ENCODE peak calls at places on chromosomes 2 and 18, in four cellular contexts. F is suprapubic skin, L is Peyer's patch, B is HCT116. S is an unnamed sample. For H3K36me3, the result is how much of the 10 kb centered on the place peaks cover.

GRCh38 chr2:58629720-58630119 is 388.6 kb upstream of the FANCL start:
- DNase-seq in F (no peak), L (no peak), B (no peak), S (no peak)

GRCh38 chr18:46916551-46917107 is 678 bp downstream of the PIAS2 start:
- DNase-seq in F (no peak), L (no peak), B (no peak), S (no peak)

GRCh38 chr2:42342061-42342794 is 18.8 kb downstream of the COX7A2L start:
- DNase-seq in F (no peak), L (peak), B (peak), S (peak)

GRCh38 chr18:2171840-2172625 is 399.3 kb downstream of the METTL4 start:
- DNase-seq in F (no peak), L (no peak), B (no peak), S (no peak)

GRCh38 chr2:99139003-99139402 is 2.5 kb upstream of the C2orf15 start:
- DNase-seq in F (no peak), L (no peak), B (no peak), S (no peak)

GRCh38 chr2:196638765-196639164 is 750 bp upstream of the CCDC150 start:
- DNase-seq in F (no peak), L (peak), B (no peak), S (no peak)

GRCh38 chr2:68418855-68419254 is 48.2 kb downstream of the FBXO48 start:
- DNase-seq in F (no peak), L (no peak), B (no peak), S (peak)

GRCh38 chr2:2046497-2046896 is 284.6 kb downstream of the MYT1L start:
- DNase-seq in F (no peak), L (no peak), B (no peak), S (peak)

GRCh38 chr2:43707255-43707654 is 31.0 kb upstream of the C1GALT1C1L start:
- DNase-seq in F (peak), L (no peak), B (no peak), S (no peak)

GRCh38 chr18:75307530-75307929 is 96.9 kb downstream of the TSHZ1 start:
- DNase-seq in F (no peak), L (no peak), B (no peak), S (no peak)

GRCh38 chr18:55272510-55273243 is 313.4 kb upstream of the CCDC68 start:
- DNase-seq in F (no peak), L (no peak), B (no peak), S (no peak)

GRCh38 chr18:10167759-10168158 is 253.9 kb downstream of the VAPA start:
- DNase-seq in F (no peak), L (no peak), B (no peak), S (no peak)

GRCh38 chr2:182259629-182260150 is 167.1 kb downstream of the PDE1A start:
- DNase-seq in F (no peak), L (no peak), B (no peak), S (no peak)

GRCh38 chr2:112644155-112644932 is 1.4 kb upstream of the SLC20A1 start:
- DNase-seq in F (peak), L (peak), B (peak), S (no peak)

GRCh38 chr18:31950620-31951019 is 7.7 kb upstream of the TRAPPC8 start:
- DNase-seq in F (no peak), L (no peak), B (no peak), S (no peak)

GRCh38 chr2:216286616-216287231 is 85.6 kb downstream of the MARCHF4 start:
- DNase-seq in F (no peak), L (no peak), B (no peak), S (no peak)

GRCh38 chr2:140714586-140714985 is 1416.2 kb downstream of the LRP1B start:
- DNase-seq in F (no peak), L (no peak), B (no peak), S (no peak)

GRCh38 chr2:100752628-100753333 is 67.2 kb upstream of the NPAS2 start:
- DNase-seq in F (no peak), L (no peak), B (no peak), S (peak)

GRCh38 chr2:100247256-100248043 is 74.9 kb downstream of the LONRF2 start:
- DNase-seq in F (peak), L (peak), B (no peak), S (no peak)

GRCh38 chr2:146661494-146662096 is 1183.2 kb upstream of the ACVR2A start:
- DNase-seq in F (no peak), L (no peak), B (peak), S (no peak)

GRCh38 chr2:62569907-62570793 is 64.2 kb upstream of the TMEM17 start:
- DNase-seq in F (no peak), L (no peak), B (peak), S (no peak)

GRCh38 chr18:36706313-36706881 is 122.4 kb downstream of the TPGS2 start:
- DNase-seq in F (no peak), L (no peak), B (no peak), S (no peak)

GRCh38 chr2:152696476-152696875 is 20.8 kb downstream of the PRPF40A start:
- DNase-seq in F (no peak), L (no peak), B (no peak), S (no peak)

GRCh38 chr2:157433335-157433890 is 10.5 kb downstream of the CYTIP start:
- DNase-seq in F (no peak), L (no peak), B (no peak), S (no peak)

GRCh38 chr18:31946305-31947046 is 3.5 kb upstream of the TRAPPC8 start:
- DNase-seq in F (no peak), L (peak), B (no peak), S (no peak)

GRCh38 chr18:37393221-37393828 is 172.3 kb downstream of the CELF4 start:
- DNase-seq in F (no peak), L (no peak), B (no peak), S (no peak)

GRCh38 chr2:117774716-117775115 is 39.8 kb upstream of the DDX18 start:
- DNase-seq in F (no peak), L (no peak), B (no peak), S (no peak)

GRCh38 chr2:106160786-106161261 is 33.3 kb downstream of the UXS1 start:
- DNase-seq in F (no peak), L (peak), B (no peak), S (no peak)

GRCh38 chr2:176202491-176202890 is 14.0 kb downstream of the HOXD1 start:
- DNase-seq in F (no peak), L (no peak), B (no peak), S (no peak)

GRCh38 chr18:41099451-41099850 is 855.6 kb upstream of the PIK3C3 start:
- DNase-seq in F (no peak), L (no peak), B (no peak), S (no peak)

GRCh38 chr2:193985272-193985671 is 1671.8 kb upstream of the SLC39A10 start:
- DNase-seq in F (no peak), L (no peak), B (no peak), S (no peak)

GRCh38 chr18:35282353-35282752 is 7.7 kb downstream of the ZSCAN30 start:
- DNase-seq in F (no peak), L (no peak), B (no peak), S (no peak)

GRCh38 chr2:233445152-233445830 is 91.0 kb downstream of the DGKD start:
- DNase-seq in F (peak), L (peak), B (no peak), S (no peak)

GRCh38 chr2:233446121-233446520 is 91.8 kb downstream of the DGKD start:
- DNase-seq in F (peak), L (peak), B (no peak), S (no peak)

GRCh38 chr2:233446616-233447305 is 92.5 kb downstream of the DGKD start:
- DNase-seq in F (peak), L (peak), B (no peak), S (no peak)

GRCh38 chr2:233443511-233444183 is 89.4 kb downstream of the DGKD start:
- DNase-seq in F (peak), L (peak), B (peak), S (peak)

GRCh38 chr2:233444501-233444900 is 90.2 kb downstream of the DGKD start:
- DNase-seq in F (peak), L (peak), B (no peak), S (no peak)
- TF ChIP-seq POLR2A in F (no peak), L (no peak), B (no peak), S (no peak)

GRCh38 chr2:32402087-32402486 is 45.3 kb downstream of the BIRC6 start:
- DNase-seq in F (no peak), L (no peak), B (no peak), S (no peak)
- H3K36me3 ChIP-seq in F (under half), L (under half), B (under half), S (half or more)

DNA sequence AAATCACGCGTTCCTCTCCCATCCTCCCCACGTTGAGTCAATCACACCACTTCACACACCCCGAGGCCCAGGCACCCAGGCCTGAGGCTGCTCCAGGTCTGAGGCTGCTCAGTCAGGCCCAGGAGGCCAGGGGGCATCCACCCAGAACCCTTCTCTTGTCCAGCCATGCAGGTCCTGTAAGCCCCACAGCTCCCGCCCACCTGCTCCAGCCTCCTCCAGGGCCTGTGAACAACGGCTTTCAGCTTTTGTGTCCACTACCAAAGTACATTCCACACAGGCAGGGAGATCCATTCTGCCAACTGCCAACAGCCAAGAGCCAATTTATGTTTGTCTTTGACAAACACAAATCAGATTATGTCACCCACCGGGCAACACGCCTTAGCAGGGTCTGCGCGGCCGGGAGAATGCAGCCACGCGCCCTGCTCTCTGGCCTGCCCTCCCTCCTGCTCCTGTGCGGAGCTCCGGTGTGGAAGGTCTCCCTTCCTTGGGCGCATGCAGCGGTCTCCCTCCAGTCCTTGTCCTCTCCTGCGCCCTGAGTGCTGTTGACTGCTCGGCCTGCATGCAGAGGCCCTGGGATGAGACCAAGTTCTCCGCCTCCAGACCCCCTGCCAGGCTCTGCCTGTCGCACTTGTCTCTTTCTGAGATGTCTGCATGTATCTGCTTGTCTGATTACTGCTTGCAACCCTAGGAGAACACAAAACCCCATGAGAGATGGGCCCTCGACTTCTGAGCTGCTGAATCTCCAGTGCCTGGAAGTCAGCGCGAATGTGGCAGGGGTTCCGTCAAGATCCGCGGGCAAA is 146.6 kb downstream of the ZNF516 start:
- DNase-seq in F (no peak), L (no peak), B (no peak), S (peak)
- H3K4me3 ChIP-seq in F (peak), L (no peak), B (no peak), S (peak)

GRCh38 chr2:74454654-74455511 is at the start of gene INO80B:
- DNase-seq in F (peak), L (peak), B (peak), S (peak)
- TF ChIP-seq POLR2A in F (no peak), L (no peak), B (peak), S (no peak)

DNA sequence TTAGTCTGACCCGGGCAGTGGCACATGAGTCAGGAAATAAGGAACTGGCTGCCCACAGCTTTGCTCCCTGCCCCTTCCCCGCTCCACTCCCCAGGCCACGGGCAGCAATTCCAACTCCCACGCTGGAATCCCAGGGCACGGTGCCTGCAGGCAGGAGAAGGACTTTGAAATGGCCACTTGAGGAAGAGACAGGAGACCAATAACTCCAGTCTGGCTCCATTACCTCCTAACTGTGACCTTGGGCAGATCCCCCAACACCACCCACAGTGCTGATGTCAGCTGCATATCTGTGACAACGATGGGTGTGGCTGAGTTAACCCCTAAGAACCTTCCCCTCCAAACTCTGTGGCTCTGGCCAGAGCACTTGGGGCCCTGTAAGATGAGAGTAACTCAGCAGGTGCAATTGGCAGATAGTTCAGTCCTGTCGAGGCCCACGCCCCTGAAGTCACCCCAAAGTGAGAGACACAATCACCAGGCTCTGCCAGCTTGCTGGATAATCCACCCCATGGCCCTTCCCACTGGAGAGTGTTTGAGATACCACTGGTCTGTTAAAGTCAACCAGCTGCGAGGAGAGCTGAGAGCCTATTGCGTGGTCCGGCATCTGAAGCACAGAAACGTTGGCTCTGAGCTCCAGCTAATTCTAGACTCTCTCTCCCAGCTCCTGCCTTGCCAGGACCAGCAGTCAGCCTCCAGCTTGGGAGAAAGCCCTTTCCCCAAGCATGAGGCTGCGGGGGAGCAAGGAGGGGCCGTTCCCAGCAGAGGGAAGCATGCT is 175.2 kb downstream of the TNS1 start:
- DNase-seq in F (no peak), L (no peak), B (no peak), S (no peak)
- H3K36me3 ChIP-seq in F (under half), L (under half), B (under half), S (half or more)

GRCh38 chr2:72886505-72887031 is 640 bp upstream of the SPR start:
- DNase-seq in F (no peak), L (no peak), B (no peak), S (no peak)
- H3K4me3 ChIP-seq in F (peak), L (peak), B (peak), S (peak)

GRCh38 chr2:85548608-85548900 is 9.6 kb downstream of the MAT2A start:
- DNase-seq in F (no peak), L (no peak), B (no peak), S (no peak)

GRCh38 chr2:85549095-85549494 is 10.1 kb downstream of the MAT2A start:
- DNase-seq in F (no peak), L (no peak), B (no peak), S (no peak)

GRCh38 chr2:85547859-85548607 is 9.1 kb downstream of the MAT2A start:
- DNase-seq in F (no peak), L (no peak), B (no peak), S (no peak)

GRCh38 chr2:85545780-85546240 is 6.8 kb downstream of the MAT2A start:
- DNase-seq in F (no peak), L (no peak), B (peak), S (no peak)

GRCh38 chr2:85547089-85547858 is 8.3 kb downstream of the MAT2A start:
- DNase-seq in F (no peak), L (no peak), B (no peak), S (no peak)
- TF ChIP-seq POLR2A in F (no peak), L (no peak), B (no peak), S (no peak)

DNA sequence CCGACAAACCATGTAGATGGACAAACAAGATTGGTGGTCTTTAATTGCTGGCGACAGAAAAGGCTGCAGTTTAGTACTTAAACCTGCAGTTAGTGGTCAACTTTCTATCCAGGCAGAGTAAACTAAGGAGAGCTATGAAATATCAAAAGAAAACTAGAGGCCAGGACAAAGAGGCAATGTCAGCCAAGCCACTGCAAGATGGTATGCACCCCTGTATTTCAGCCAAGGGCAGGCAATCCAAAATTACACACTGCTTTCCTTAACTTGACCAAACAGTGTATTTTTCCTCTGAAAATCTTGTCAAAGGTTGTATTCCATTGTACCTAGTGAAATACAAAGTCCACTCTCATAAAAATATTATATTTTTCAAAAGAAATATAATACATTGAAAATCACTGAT is 9.3 kb downstream of the NIFK start:
- DNase-seq in F (no peak), L (no peak), B (no peak), S (no peak)
- H3K36me3 ChIP-seq in F (half or more), L (under half), B (under half), S (under half)

DNA sequence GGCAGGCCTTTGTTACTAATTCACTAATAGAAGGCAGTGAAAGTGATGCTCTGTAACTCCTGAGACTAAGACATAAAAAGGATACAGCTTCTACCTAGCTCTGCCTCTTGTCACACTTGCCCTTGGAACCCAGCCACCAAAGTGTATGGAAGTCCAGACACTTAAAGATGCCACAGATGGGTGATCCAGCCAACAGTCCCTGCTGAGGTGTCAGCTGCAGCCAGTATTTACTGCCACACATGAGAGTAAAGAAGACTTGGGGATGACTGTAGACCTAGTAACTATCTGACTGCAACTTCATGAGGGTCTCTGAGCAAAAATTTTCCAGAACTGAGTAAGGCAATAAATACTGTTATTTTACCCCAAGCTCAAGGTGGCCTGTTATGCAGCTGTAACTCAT is 8.8 kb downstream of the IMMT start:
- DNase-seq in F (no peak), L (no peak), B (no peak), S (no peak)
- H3K4me3 ChIP-seq in F (no peak), L (no peak), B (no peak), S (no peak)

GRCh38 chr2:24820598-24821432 is 27.6 kb downstream of the CENPO start:
- DNase-seq in F (no peak), L (peak), B (no peak), S (no peak)

GRCh38 chr2:24819442-24820174 is 26.4 kb downstream of the CENPO start:
- DNase-seq in F (no peak), L (peak), B (no peak), S (no peak)

GRCh38 chr2:24822049-24822706 is 29.0 kb downstream of the CENPO start:
- DNase-seq in F (peak), L (no peak), B (no peak), S (no peak)

GRCh38 chr2:24820175-24820513 is 26.9 kb downstream of the CENPO start:
- DNase-seq in F (no peak), L (no peak), B (no peak), S (no peak)

DNA sequence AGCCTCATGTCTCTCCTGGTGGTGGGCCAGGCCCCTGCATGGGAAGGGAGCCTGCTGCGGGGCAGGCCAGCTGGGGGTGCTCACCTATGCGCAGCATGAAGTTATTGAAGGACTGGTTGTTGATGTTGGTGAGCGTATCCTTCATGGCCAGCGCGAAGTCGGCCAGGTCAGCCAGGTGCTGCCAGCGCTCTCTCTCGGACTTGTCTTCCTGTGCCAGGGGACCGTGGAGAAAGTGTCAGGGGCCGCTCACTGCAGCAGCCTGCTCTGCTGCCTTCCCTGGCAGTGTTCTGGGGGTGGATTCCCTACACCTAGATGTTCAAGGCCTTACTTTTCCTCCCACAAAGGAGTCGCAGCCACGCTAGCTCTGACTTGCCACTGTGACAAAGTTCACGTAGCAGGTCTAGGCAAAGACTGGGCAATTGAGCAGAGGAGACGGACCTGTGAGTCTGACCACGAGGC is 28.2 kb downstream of the CENPO start:
- DNase-seq in F (no peak), L (peak), B (no peak), S (no peak)
- TF ChIP-seq POLR2A in F (no peak), L (no peak), B (no peak), S (no peak)